ENCODE peak calls at places on chromosomes 13 and 19, in nine cellular contexts. One of them, this sample, is unnamed.

GRCh38 chr19:5498817-5499535 is 43.8 kb downstream of the ZNRF4 start:
- DNase-seq in neural crest cell: peak
- DNase-seq in endothelial cell: no peak
- DNase-seq in RPMI8226: no peak
- DNase-seq in fibroblast of mammary gland: no peak
- DNase-seq in astrocyte of the hippocampus: no peak
- DNase-seq in posterior vena cava: no peak
- DNase-seq in RPMI7951: no peak
- DNase-seq in left ventricle myocardium superior: no peak
- DNase-seq in this sample: no peak

GRCh38 chr13:65909501-65909900 is 1320.6 kb downstream of the PCDH9 start:
- DNase-seq in neural crest cell: no peak
- DNase-seq in endothelial cell: no peak
- DNase-seq in RPMI8226: no peak
- DNase-seq in fibroblast of mammary gland: no peak
- DNase-seq in astrocyte of the hippocampus: no peak
- DNase-seq in posterior vena cava: no peak
- DNase-seq in RPMI7951: no peak
- DNase-seq in left ventricle myocardium superior: no peak
- DNase-seq in this sample: no peak

GRCh38 chr19:33227242-33227650 is 1.6 kb upstream of the SLC7A10 start:
- DNase-seq in neural crest cell: no peak
- DNase-seq in endothelial cell: no peak
- DNase-seq in RPMI8226: no peak
- DNase-seq in fibroblast of mammary gland: peak
- DNase-seq in astrocyte of the hippocampus: peak
- DNase-seq in posterior vena cava: no peak
- DNase-seq in RPMI7951: no peak
- DNase-seq in left ventricle myocardium superior: no peak
- DNase-seq in this sample: no peak

GRCh38 chr19:54153731-54154326 is 5.7 kb downstream of the LENG1 start:
- DNase-seq in neural crest cell: no peak
- DNase-seq in endothelial cell: no peak
- DNase-seq in RPMI8226: no peak
- DNase-seq in fibroblast of mammary gland: peak
- DNase-seq in astrocyte of the hippocampus: no peak
- DNase-seq in posterior vena cava: no peak
- DNase-seq in RPMI7951: no peak
- DNase-seq in left ventricle myocardium superior: no peak
- DNase-seq in this sample: no peak

GRCh38 chr19:1469200-1469935 is 9.6 kb downstream of the C19orf25 start:
- DNase-seq in neural crest cell: no peak
- DNase-seq in endothelial cell: no peak
- DNase-seq in RPMI8226: peak
- DNase-seq in fibroblast of mammary gland: no peak
- DNase-seq in astrocyte of the hippocampus: no peak
- DNase-seq in posterior vena cava: no peak
- DNase-seq in RPMI7951: no peak
- DNase-seq in left ventricle myocardium superior: peak
- DNase-seq in this sample: no peak

GRCh38 chr13:107867701-107868661 is 347.4 kb downstream of the LIG4 start:
- DNase-seq in neural crest cell: peak
- DNase-seq in endothelial cell: peak
- DNase-seq in RPMI8226: peak
- DNase-seq in fibroblast of mammary gland: peak
- DNase-seq in astrocyte of the hippocampus: peak
- DNase-seq in posterior vena cava: peak
- DNase-seq in RPMI7951: no peak
- DNase-seq in left ventricle myocardium superior: no peak
- DNase-seq in this sample: no peak

GRCh38 chr19:36151144-36152051 is 849 bp downstream of the COX7A1 start:
- DNase-seq in neural crest cell: no peak
- DNase-seq in endothelial cell: peak
- DNase-seq in RPMI8226: no peak
- DNase-seq in fibroblast of mammary gland: no peak
- DNase-seq in astrocyte of the hippocampus: no peak
- DNase-seq in posterior vena cava: peak
- DNase-seq in RPMI7951: no peak
- DNase-seq in left ventricle myocardium superior: peak
- DNase-seq in this sample: no peak

GRCh38 chr13:110136660-110137585 is 170.0 kb downstream of the COL4A1 start:
- DNase-seq in neural crest cell: no peak
- DNase-seq in endothelial cell: no peak
- DNase-seq in RPMI8226: no peak
- DNase-seq in fibroblast of mammary gland: no peak
- DNase-seq in astrocyte of the hippocampus: peak
- DNase-seq in posterior vena cava: no peak
- DNase-seq in RPMI7951: no peak
- DNase-seq in left ventricle myocardium superior: peak
- DNase-seq in this sample: no peak

GRCh38 chr13:60944016-60944415 is 471.6 kb downstream of the PCDH20 start:
- DNase-seq in neural crest cell: no peak
- DNase-seq in endothelial cell: no peak
- DNase-seq in RPMI8226: no peak
- DNase-seq in fibroblast of mammary gland: no peak
- DNase-seq in astrocyte of the hippocampus: no peak
- DNase-seq in posterior vena cava: no peak
- DNase-seq in RPMI7951: no peak
- DNase-seq in left ventricle myocardium superior: no peak
- DNase-seq in this sample: no peak

GRCh38 chr13:59776924-59777690 is 386.6 kb downstream of the DIAPH3 start:
- DNase-seq in neural crest cell: no peak
- DNase-seq in endothelial cell: no peak
- DNase-seq in RPMI8226: no peak
- DNase-seq in fibroblast of mammary gland: peak
- DNase-seq in astrocyte of the hippocampus: peak
- DNase-seq in posterior vena cava: no peak
- DNase-seq in RPMI7951: peak
- DNase-seq in left ventricle myocardium superior: no peak
- DNase-seq in this sample: no peak

GRCh38 chr19:10797541-10798256 is 38.3 kb downstream of the TMED1 start:
- DNase-seq in neural crest cell: no peak
- DNase-seq in endothelial cell: no peak
- DNase-seq in RPMI8226: no peak
- DNase-seq in fibroblast of mammary gland: no peak
- DNase-seq in astrocyte of the hippocampus: no peak
- DNase-seq in posterior vena cava: no peak
- DNase-seq in RPMI7951: no peak
- DNase-seq in left ventricle myocardium superior: no peak
- DNase-seq in this sample: no peak

GRCh38 chr19:13165091-13165997 is 15.1 kb downstream of the IER2 start:
- DNase-seq in neural crest cell: no peak
- DNase-seq in endothelial cell: no peak
- DNase-seq in RPMI8226: peak
- DNase-seq in fibroblast of mammary gland: no peak
- DNase-seq in astrocyte of the hippocampus: no peak
- DNase-seq in posterior vena cava: no peak
- DNase-seq in RPMI7951: peak
- DNase-seq in left ventricle myocardium superior: no peak
- DNase-seq in this sample: no peak

GRCh38 chr19:14127929-14128509 is 8.4 kb downstream of the ASF1B start:
- DNase-seq in neural crest cell: no peak
- DNase-seq in endothelial cell: no peak
- DNase-seq in RPMI8226: peak
- DNase-seq in fibroblast of mammary gland: no peak
- DNase-seq in astrocyte of the hippocampus: no peak
- DNase-seq in posterior vena cava: no peak
- DNase-seq in RPMI7951: no peak
- DNase-seq in left ventricle myocardium superior: no peak
- DNase-seq in this sample: peak

GRCh38 chr13:45353895-45354294 is 12.9 kb upstream of the TPT1 start:
- DNase-seq in neural crest cell: no peak
- DNase-seq in endothelial cell: no peak
- DNase-seq in RPMI8226: no peak
- DNase-seq in fibroblast of mammary gland: no peak
- DNase-seq in astrocyte of the hippocampus: no peak
- DNase-seq in posterior vena cava: no peak
- DNase-seq in RPMI7951: no peak
- DNase-seq in left ventricle myocardium superior: no peak
- DNase-seq in this sample: no peak

GRCh38 chr13:41499452-41499851 is 42.1 kb downstream of the RGCC start:
- DNase-seq in neural crest cell: no peak
- DNase-seq in endothelial cell: no peak
- DNase-seq in RPMI8226: no peak
- DNase-seq in fibroblast of mammary gland: no peak
- DNase-seq in astrocyte of the hippocampus: no peak
- DNase-seq in posterior vena cava: no peak
- DNase-seq in RPMI7951: no peak
- DNase-seq in left ventricle myocardium superior: no peak
- DNase-seq in this sample: no peak

GRCh38 chr13:99830931-99831330 is 140.6 kb downstream of the ZIC5 start:
- DNase-seq in neural crest cell: no peak
- DNase-seq in endothelial cell: no peak
- DNase-seq in RPMI8226: no peak
- DNase-seq in fibroblast of mammary gland: no peak
- DNase-seq in astrocyte of the hippocampus: no peak
- DNase-seq in posterior vena cava: no peak
- DNase-seq in RPMI7951: no peak
- DNase-seq in left ventricle myocardium superior: no peak
- DNase-seq in this sample: no peak

GRCh38 chr13:69950160-69950559 is 157.5 kb upstream of the ATXN8OS start:
- DNase-seq in neural crest cell: no peak
- DNase-seq in endothelial cell: no peak
- DNase-seq in RPMI8226: no peak
- DNase-seq in fibroblast of mammary gland: no peak
- DNase-seq in astrocyte of the hippocampus: no peak
- DNase-seq in posterior vena cava: no peak
- DNase-seq in RPMI7951: no peak
- DNase-seq in left ventricle myocardium superior: no peak
- DNase-seq in this sample: no peak

GRCh38 chr13:45219938-45220375 is 19.1 kb upstream of the KCTD4 start:
- DNase-seq in neural crest cell: no peak
- DNase-seq in endothelial cell: no peak
- DNase-seq in RPMI8226: no peak
- DNase-seq in fibroblast of mammary gland: peak
- DNase-seq in astrocyte of the hippocampus: peak
- DNase-seq in posterior vena cava: no peak
- DNase-seq in RPMI7951: peak
- DNase-seq in left ventricle myocardium superior: no peak
- DNase-seq in this sample: no peak

GRCh38 chr13:94988654-94989053 is 276.3 kb upstream of the SOX21 start:
- DNase-seq in neural crest cell: no peak
- DNase-seq in endothelial cell: no peak
- DNase-seq in RPMI8226: no peak
- DNase-seq in fibroblast of mammary gland: no peak
- DNase-seq in astrocyte of the hippocampus: no peak
- DNase-seq in posterior vena cava: no peak
- DNase-seq in RPMI7951: no peak
- DNase-seq in left ventricle myocardium superior: no peak
- DNase-seq in this sample: no peak

GRCh38 chr19:28142258-28142657 is 1070.7 kb downstream of the UQCRFS1 start:
- DNase-seq in neural crest cell: no peak
- DNase-seq in endothelial cell: no peak
- DNase-seq in RPMI8226: no peak
- DNase-seq in fibroblast of mammary gland: no peak
- DNase-seq in astrocyte of the hippocampus: no peak
- DNase-seq in posterior vena cava: no peak
- DNase-seq in RPMI7951: no peak
- DNase-seq in left ventricle myocardium superior: no peak
- DNase-seq in this sample: no peak

GRCh38 chr19:48006762-48007161 is 12.3 kb downstream of the ELSPBP1 start:
- DNase-seq in neural crest cell: no peak
- DNase-seq in endothelial cell: no peak
- DNase-seq in RPMI8226: peak
- DNase-seq in fibroblast of mammary gland: no peak
- DNase-seq in astrocyte of the hippocampus: no peak
- DNase-seq in posterior vena cava: no peak
- DNase-seq in RPMI7951: peak
- DNase-seq in left ventricle myocardium superior: no peak
- DNase-seq in this sample: no peak

This sample was measured in MM.1S.